ENCODE peak calls at places on chromosome 6, in eight cellular contexts. One of them, this sample, is unnamed.

GRCh38 chr6:36735110-36735971 is 37.7 kb downstream of the RAB44 start:
- DNase-seq in endothelial cell of umbilical vein: peak
- DNase-seq in HCT116: no peak
- DNase-seq in HepG2: no peak
- DNase-seq in GM23338: peak
- DNase-seq in GM12878: no peak
- DNase-seq in K562: no peak
- DNase-seq in H1: no peak
- DNase-seq in this sample: peak

GRCh38 chr6:44682987-44683779 is 295.7 kb downstream of the CDC5L start:
- DNase-seq in endothelial cell of umbilical vein: no peak
- DNase-seq in HCT116: no peak
- DNase-seq in HepG2: no peak
- DNase-seq in GM23338: no peak
- DNase-seq in GM12878: no peak
- DNase-seq in K562: no peak
- DNase-seq in H1: no peak
- DNase-seq in this sample: no peak

GRCh38 chr6:45927421-45928234 is 88.0 kb downstream of the CLIC5 start:
- DNase-seq in endothelial cell of umbilical vein: no peak
- DNase-seq in HCT116: no peak
- DNase-seq in HepG2: no peak
- DNase-seq in GM23338: peak
- DNase-seq in GM12878: no peak
- DNase-seq in K562: no peak
- DNase-seq in H1: no peak
- DNase-seq in this sample: no peak

GRCh38 chr6:135498178-135498841 is 770 bp upstream of the AHI1 start:
- DNase-seq in endothelial cell of umbilical vein: peak
- DNase-seq in HCT116: peak
- DNase-seq in HepG2: peak
- DNase-seq in GM23338: peak
- DNase-seq in GM12878: no peak
- DNase-seq in K562: peak
- DNase-seq in H1: no peak
- DNase-seq in this sample: no peak

GRCh38 chr6:37980222-37980595 is 160.7 kb downstream of the ZFAND3 start:
- DNase-seq in endothelial cell of umbilical vein: peak
- DNase-seq in HCT116: no peak
- DNase-seq in HepG2: no peak
- DNase-seq in GM23338: no peak
- DNase-seq in GM12878: no peak
- DNase-seq in K562: no peak
- DNase-seq in H1: no peak
- DNase-seq in this sample: no peak

GRCh38 chr6:106119991-106120390 is 33.9 kb downstream of the PRDM1 start:
- DNase-seq in endothelial cell of umbilical vein: no peak
- DNase-seq in HCT116: no peak
- DNase-seq in HepG2: no peak
- DNase-seq in GM23338: no peak
- DNase-seq in GM12878: no peak
- DNase-seq in K562: no peak
- DNase-seq in H1: no peak
- DNase-seq in this sample: no peak

GRCh38 chr6:166330612-166331011 is 11.7 kb downstream of the SFT2D1 start:
- DNase-seq in endothelial cell of umbilical vein: no peak
- DNase-seq in HCT116: no peak
- DNase-seq in HepG2: peak
- DNase-seq in GM23338: peak
- DNase-seq in GM12878: no peak
- DNase-seq in K562: peak
- DNase-seq in H1: peak
- DNase-seq in this sample: no peak

GRCh38 chr6:30325150-30325872 is 1.4 kb upstream of the TRIM39 start:
- DNase-seq in endothelial cell of umbilical vein: peak
- DNase-seq in HCT116: no peak
- DNase-seq in HepG2: peak
- DNase-seq in GM23338: peak
- DNase-seq in GM12878: peak
- DNase-seq in K562: no peak
- DNase-seq in H1: peak
- DNase-seq in this sample: no peak

GRCh38 chr6:76885861-76886301 is 577.4 kb downstream of the HTR1B start:
- DNase-seq in endothelial cell of umbilical vein: no peak
- DNase-seq in HCT116: no peak
- DNase-seq in HepG2: no peak
- DNase-seq in GM23338: no peak
- DNase-seq in GM12878: no peak
- DNase-seq in K562: no peak
- DNase-seq in H1: no peak
- DNase-seq in this sample: no peak

GRCh38 chr6:21000391-21000801 is 466.1 kb downstream of the CDKAL1 start:
- DNase-seq in endothelial cell of umbilical vein: no peak
- DNase-seq in HCT116: peak
- DNase-seq in HepG2: no peak
- DNase-seq in GM23338: no peak
- DNase-seq in GM12878: no peak
- DNase-seq in K562: no peak
- DNase-seq in H1: no peak
- DNase-seq in this sample: no peak

GRCh38 chr6:74343804-74344203 is 647.8 kb downstream of the CD109 start:
- DNase-seq in endothelial cell of umbilical vein: no peak
- DNase-seq in HCT116: peak
- DNase-seq in HepG2: peak
- DNase-seq in GM23338: no peak
- DNase-seq in GM12878: no peak
- DNase-seq in K562: no peak
- DNase-seq in H1: no peak
- DNase-seq in this sample: no peak

GRCh38 chr6:46437671-46438221 is 53.5 kb downstream of the RCAN2 start:
- DNase-seq in endothelial cell of umbilical vein: no peak
- DNase-seq in HCT116: no peak
- DNase-seq in HepG2: no peak
- DNase-seq in GM23338: no peak
- DNase-seq in GM12878: no peak
- DNase-seq in K562: no peak
- DNase-seq in H1: no peak
- DNase-seq in this sample: no peak

GRCh38 chr6:49662877-49663231 is 26.2 kb upstream of the RHAG start:
- DNase-seq in endothelial cell of umbilical vein: no peak
- DNase-seq in HCT116: no peak
- DNase-seq in HepG2: no peak
- DNase-seq in GM23338: no peak
- DNase-seq in GM12878: no peak
- DNase-seq in K562: no peak
- DNase-seq in H1: no peak
- DNase-seq in this sample: no peak

GRCh38 chr6:5999688-6000608 is 6.8 kb downstream of the NRN1 start:
- DNase-seq in endothelial cell of umbilical vein: no peak
- DNase-seq in HCT116: no peak
- DNase-seq in HepG2: no peak
- DNase-seq in GM23338: peak
- DNase-seq in GM12878: no peak
- DNase-seq in K562: no peak
- DNase-seq in H1: no peak
- DNase-seq in this sample: no peak

GRCh38 chr6:9252784-9253183 is 817.4 kb upstream of the SLC35B3 start:
- DNase-seq in endothelial cell of umbilical vein: no peak
- DNase-seq in HCT116: no peak
- DNase-seq in HepG2: no peak
- DNase-seq in GM23338: peak
- DNase-seq in GM12878: no peak
- DNase-seq in K562: no peak
- DNase-seq in H1: no peak
- DNase-seq in this sample: no peak

GRCh38 chr6:135909737-135910387 is 58.4 kb downstream of the PDE7B start:
- DNase-seq in endothelial cell of umbilical vein: peak
- DNase-seq in HCT116: peak
- DNase-seq in HepG2: peak
- DNase-seq in GM23338: peak
- DNase-seq in GM12878: peak
- DNase-seq in K562: peak
- DNase-seq in H1: peak
- DNase-seq in this sample: peak

GRCh38 chr6:18386302-18386976 is 711 bp upstream of the RNF144B start:
- DNase-seq in endothelial cell of umbilical vein: peak
- DNase-seq in HCT116: no peak
- DNase-seq in HepG2: peak
- DNase-seq in GM23338: no peak
- DNase-seq in GM12878: no peak
- DNase-seq in K562: no peak
- DNase-seq in H1: no peak
- DNase-seq in this sample: no peak

GRCh38 chr6:12012231-12012565 is at the start of gene HIVEP1:
- DNase-seq in endothelial cell of umbilical vein: no peak
- DNase-seq in HCT116: no peak
- DNase-seq in HepG2: no peak
- DNase-seq in GM23338: no peak
- DNase-seq in GM12878: no peak
- DNase-seq in K562: no peak
- DNase-seq in H1: no peak
- DNase-seq in this sample: no peak

GRCh38 chr6:158220786-158221442 is 52.8 kb downstream of the GTF2H5 start:
- DNase-seq in endothelial cell of umbilical vein: peak
- DNase-seq in HCT116: peak
- DNase-seq in HepG2: peak
- DNase-seq in GM23338: peak
- DNase-seq in GM12878: no peak
- DNase-seq in K562: peak
- DNase-seq in H1: peak
- DNase-seq in this sample: no peak

GRCh38 chr6:158223926-158224325 is 55.8 kb downstream of the GTF2H5 start:
- DNase-seq in endothelial cell of umbilical vein: no peak
- DNase-seq in HCT116: no peak
- DNase-seq in HepG2: no peak
- DNase-seq in GM23338: no peak
- DNase-seq in GM12878: no peak
- DNase-seq in K562: no peak
- DNase-seq in H1: no peak
- DNase-seq in this sample: no peak

GRCh38 chr6:158222066-158222465 is 53.9 kb downstream of the GTF2H5 start:
- DNase-seq in endothelial cell of umbilical vein: no peak
- DNase-seq in HCT116: no peak
- DNase-seq in HepG2: no peak
- DNase-seq in GM23338: no peak
- DNase-seq in GM12878: no peak
- DNase-seq in K562: no peak
- DNase-seq in H1: no peak
- DNase-seq in this sample: no peak

GRCh38 chr6:158218467-158218866 is 50.3 kb downstream of the GTF2H5 start:
- DNase-seq in endothelial cell of umbilical vein: no peak
- DNase-seq in HCT116: no peak
- DNase-seq in HepG2: no peak
- DNase-seq in GM23338: no peak
- DNase-seq in GM12878: no peak
- DNase-seq in K562: no peak
- DNase-seq in H1: no peak
- DNase-seq in this sample: no peak

DNA sequence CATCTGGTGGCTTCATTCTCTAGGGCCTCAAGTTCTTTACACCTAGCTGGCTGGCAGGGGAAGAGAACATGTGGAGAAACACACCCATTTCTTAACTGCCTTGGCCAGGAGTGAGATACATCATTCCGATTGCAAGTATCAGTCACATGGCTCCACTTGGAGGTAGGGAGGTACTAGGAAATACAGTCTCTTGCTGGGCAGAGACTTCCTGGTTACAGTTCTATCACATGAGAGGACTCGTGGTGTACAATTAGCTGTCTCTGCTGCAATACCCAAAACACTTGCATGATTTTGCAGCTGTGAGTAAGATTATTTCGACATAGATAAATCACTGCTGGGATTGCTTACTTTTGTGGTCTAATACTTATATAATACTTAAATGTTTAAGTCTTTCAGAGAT is 51.1 kb downstream of the GTF2H5 start:
- DNase-seq in endothelial cell of umbilical vein: no peak
- DNase-seq in HCT116: no peak
- DNase-seq in HepG2: no peak
- DNase-seq in GM23338: no peak
- DNase-seq in GM12878: no peak
- DNase-seq in K562: no peak
- DNase-seq in H1: no peak
- DNase-seq in this sample: no peak
- TF ChIP-seq POLR2AphosphoS5 in endothelial cell of umbilical vein: no peak
- TF ChIP-seq POLR2AphosphoS5 in HCT116: no peak
- TF ChIP-seq POLR2AphosphoS5 in HepG2: no peak
- TF ChIP-seq POLR2AphosphoS5 in GM23338: no peak
- TF ChIP-seq POLR2AphosphoS5 in GM12878: no peak
- TF ChIP-seq POLR2AphosphoS5 in K562: no peak
- TF ChIP-seq POLR2AphosphoS5 in H1: no peak
- TF ChIP-seq POLR2AphosphoS5 in this sample: no peak

DNA sequence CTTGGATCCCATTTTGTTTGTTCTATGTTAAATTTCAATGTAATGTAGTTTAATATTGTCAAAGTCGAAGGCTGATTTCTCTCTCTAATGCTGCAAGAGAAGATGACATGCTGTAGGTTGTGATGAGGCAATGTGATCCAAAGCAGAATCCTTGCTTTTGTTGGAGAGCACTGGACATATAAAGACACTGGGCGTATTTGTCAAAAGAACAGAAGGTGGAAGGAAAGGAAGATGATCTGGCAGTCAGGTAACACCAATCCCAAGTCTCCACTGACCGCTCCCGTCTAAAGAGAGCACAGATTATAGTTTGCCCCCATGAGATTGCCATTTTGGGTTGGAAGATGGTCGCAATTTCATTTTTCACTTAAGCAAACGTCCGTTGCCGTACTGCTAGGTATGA is 935 bp upstream of the RFX6 start:
- DNase-seq in endothelial cell of umbilical vein: no peak
- DNase-seq in HCT116: no peak
- DNase-seq in HepG2: no peak
- DNase-seq in GM23338: no peak
- DNase-seq in GM12878: no peak
- DNase-seq in K562: no peak
- DNase-seq in H1: no peak
- DNase-seq in this sample: no peak
- TF ChIP-seq EZH2 in endothelial cell of umbilical vein: no peak
- TF ChIP-seq EZH2 in HCT116: no peak
- TF ChIP-seq EZH2 in HepG2: no peak
- TF ChIP-seq EZH2 in GM23338: peak
- TF ChIP-seq EZH2 in GM12878: no peak
- TF ChIP-seq EZH2 in K562: no peak
- TF ChIP-seq EZH2 in H1: no peak
- TF ChIP-seq EZH2 in this sample: no peak

GRCh38 chr6:75493400-75494064 is at the start of gene FILIP1:
- DNase-seq in endothelial cell of umbilical vein: no peak
- DNase-seq in HCT116: no peak
- DNase-seq in HepG2: no peak
- DNase-seq in GM23338: peak
- DNase-seq in GM12878: no peak
- DNase-seq in K562: no peak
- DNase-seq in H1: no peak
- DNase-seq in this sample: no peak
- TF ChIP-seq POLR2AphosphoS5 in endothelial cell of umbilical vein: no peak
- TF ChIP-seq POLR2AphosphoS5 in HCT116: no peak
- TF ChIP-seq POLR2AphosphoS5 in HepG2: no peak
- TF ChIP-seq POLR2AphosphoS5 in GM23338: no peak
- TF ChIP-seq POLR2AphosphoS5 in GM12878: no peak
- TF ChIP-seq POLR2AphosphoS5 in K562: no peak
- TF ChIP-seq POLR2AphosphoS5 in H1: no peak
- TF ChIP-seq POLR2AphosphoS5 in this sample: no peak

GRCh38 chr6:50795574-50795973 is 23.1 kb upstream of the TFAP2B start:
- DNase-seq in endothelial cell of umbilical vein: no peak
- DNase-seq in HCT116: no peak
- DNase-seq in HepG2: no peak
- DNase-seq in GM23338: no peak
- DNase-seq in GM12878: no peak
- DNase-seq in K562: no peak
- DNase-seq in H1: no peak
- DNase-seq in this sample: no peak

GRCh38 chr6:50791900-50792508 is 26.7 kb upstream of the TFAP2B start:
- DNase-seq in endothelial cell of umbilical vein: peak
- DNase-seq in HCT116: no peak
- DNase-seq in HepG2: peak
- DNase-seq in GM23338: peak
- DNase-seq in GM12878: no peak
- DNase-seq in K562: peak
- DNase-seq in H1: no peak
- DNase-seq in this sample: peak
- TF ChIP-seq EZH2 in endothelial cell of umbilical vein: no peak
- TF ChIP-seq EZH2 in HCT116: no peak
- TF ChIP-seq EZH2 in HepG2: no peak
- TF ChIP-seq EZH2 in GM23338: no peak
- TF ChIP-seq EZH2 in GM12878: no peak
- TF ChIP-seq EZH2 in K562: no peak
- TF ChIP-seq EZH2 in H1: no peak
- TF ChIP-seq EZH2 in this sample: no peak